ENCODE peak calls at places on chromosomes 4 and X, in ten cellular contexts. T, F, E, H, K, R, Y, Q, J and O are unnamed samples.

GRCh38 chrX:73668779-73669178 is 105.8 kb downstream of the CHIC1 start:
- DNase-seq in T (no peak), F (no peak), E (no peak), H (no peak), K (no peak), R (no peak), Y (no peak), Q (no peak), J (peak; percentile 50), O (no peak)

GRCh38 chr4:155639674-155640529 is 26.7 kb upstream of the GUCY1A1 start:
- DNase-seq in T (no peak), F (no peak), E (no peak), H (no peak), K (no peak), R (no peak), Y (peak; percentile 78), Q (no peak), J (no peak), O (no peak)

GRCh38 chrX:96183843-96184242 is 500.8 kb upstream of the DIAPH2 start:
- DNase-seq in T (no peak), F (peak; percentile 16), E (peak; percentile 1), H (no peak), K (no peak), R (no peak), Y (no peak), Q (no peak), J (no peak), O (no peak)

GRCh38 chr4:52958232-52958631 is 96.1 kb downstream of the RASL11B start:
- DNase-seq in T (no peak), F (no peak), E (peak; percentile 76), H (no peak), K (no peak), R (no peak), Y (no peak), Q (no peak), J (no peak), O (no peak)

GRCh38 chr4:113869743-113870375 is 108.3 kb upstream of the CAMK2D start:
- DNase-seq in T (no peak), F (peak; percentile 61), E (peak; percentile 74), H (no peak), K (no peak), R (peak; percentile 62), Y (peak; percentile 74), Q (peak; percentile 92), J (no peak), O (no peak)

GRCh38 chr4:33226783-33227182 is 2506.6 kb downstream of the PCDH7 start:
- DNase-seq in T (no peak), F (no peak), E (no peak), H (no peak), K (no peak), R (no peak), Y (no peak), Q (no peak), J (no peak), O (no peak)

GRCh38 chr4:93825551-93826216 is 2.9 kb upstream of the ATOH1 start:
- DNase-seq in T (no peak), F (no peak), E (no peak), H (no peak), K (no peak), R (no peak), Y (peak; percentile 3), Q (no peak), J (no peak), O (no peak)

GRCh38 chr4:7430368-7430964 is 4.3 kb downstream of the PSAPL1 start:
- DNase-seq in T (peak; percentile 11), F (no peak), E (no peak), H (no peak), K (peak; percentile 49), R (no peak), Y (no peak), Q (no peak), J (no peak), O (no peak)

GRCh38 chrX:38313190-38313589 is 14.1 kb downstream of the RPGR start:
- DNase-seq in T (no peak), F (peak; percentile 68), E (peak; percentile 55), H (no peak), K (no peak), R (no peak), Y (no peak), Q (no peak), J (no peak), O (no peak)

GRCh38 chrX:21638311-21638710 is 19.8 kb downstream of the KLHL34 start:
- DNase-seq in T (no peak), F (peak; percentile 69), E (peak; percentile 86), H (no peak), K (no peak), R (no peak), Y (no peak), Q (peak; percentile 46), J (no peak), O (no peak)

GRCh38 chrX:48046846-48047245 is 24.6 kb downstream of the ZNF630 start:
- DNase-seq in T (no peak), F (no peak), E (no peak), H (no peak), K (no peak), R (no peak), Y (no peak), Q (no peak), J (no peak), O (no peak)

GRCh38 chr4:148093065-148093464 is 349.1 kb downstream of the NR3C2 start:
- DNase-seq in T (no peak), F (no peak), E (no peak), H (no peak), K (no peak), R (no peak), Y (no peak), Q (no peak), J (no peak), O (no peak)

GRCh38 chrX:50697691-50698090 is 116.3 kb downstream of the SHROOM4 start:
- DNase-seq in T (no peak), F (peak; percentile 69), E (peak; percentile 79), H (peak; percentile 0), K (no peak), R (no peak), Y (no peak), Q (peak; percentile 61), J (no peak), O (no peak)

GRCh38 chr4:55004831-55005230 is 120.6 kb downstream of the KDR start:
- DNase-seq in T (no peak), F (peak; percentile 4), E (no peak), H (no peak), K (peak; percentile 20), R (no peak), Y (no peak), Q (no peak), J (no peak), O (no peak)

GRCh38 chr4:152385551-152385950 is 150.3 kb downstream of the FBXW7 start:
- DNase-seq in T (no peak), F (peak; percentile 44), E (peak; percentile 31), H (no peak), K (peak; percentile 3), R (no peak), Y (no peak), Q (no peak), J (no peak), O (no peak)

GRCh38 chr4:3307060-3307459 is 14.2 kb downstream of the RGS12 start:
- DNase-seq in T (peak; percentile 10), F (no peak), E (no peak), H (no peak), K (no peak), R (no peak), Y (no peak), Q (no peak), J (peak; percentile 53), O (no peak)

GRCh38 chr4:184385705-184386141 is 88.6 kb downstream of the IRF2 start:
- DNase-seq in T (peak; percentile 39), F (no peak), E (no peak), H (no peak), K (no peak), R (no peak), Y (no peak), Q (no peak), J (no peak), O (peak; percentile 80)

GRCh38 chrX:29561417-29561816 is 653.9 kb upstream of the MAGEB2 start:
- DNase-seq in T (no peak), F (peak; percentile 57), E (peak; percentile 2), H (no peak), K (no peak), R (no peak), Y (no peak), Q (no peak), J (no peak), O (no peak)

GRCh38 chrX:49166914-49167739 is 4.6 kb downstream of the MAGIX start:
- DNase-seq in T (peak; percentile 56), F (peak; percentile 45), E (peak; percentile 73), H (no peak), K (peak; percentile 20), R (peak; percentile 77), Y (peak; percentile 62), Q (no peak), J (peak; percentile 89), O (peak; percentile 55)

GRCh38 chr4:139617702-139618490 is 47.7 kb upstream of the MGST2 start:
- DNase-seq in T (no peak), F (no peak), E (no peak), H (no peak), K (no peak), R (no peak), Y (peak; percentile 5), Q (no peak), J (no peak), O (no peak)

GRCh38 chr4:184980261-184980660 is 38.0 kb upstream of the HELT start:
- DNase-seq in T (no peak), F (no peak), E (no peak), H (no peak), K (no peak), R (no peak), Y (no peak), Q (no peak), J (no peak), O (no peak)